ENCODE peak calls at places on chromosomes 2 and 18, in six cellular contexts. One of them, this sample, is unnamed.

GRCh38 chr18:46916551-46917107 is 678 bp downstream of the PIAS2 start:
- DNase-seq in H54: peak
- DNase-seq in A549: no peak
- DNase-seq in heart left ventricle: no peak
- DNase-seq in K562: no peak
- DNase-seq in HepG2: peak
- DNase-seq in this sample: no peak

GRCh38 chr2:174512345-174512744 is 25.5 kb upstream of the GPR155 start:
- DNase-seq in heart left ventricle: no peak
- DNase-seq in K562: no peak
- DNase-seq in H54: no peak
- DNase-seq in A549: no peak
- DNase-seq in HepG2: no peak
- DNase-seq in this sample: no peak

GRCh38 chr2:160375802-160376469 is 117.7 kb downstream of the RBMS1 start:
- DNase-seq in HepG2: no peak
- DNase-seq in heart left ventricle: no peak
- DNase-seq in A549: no peak
- DNase-seq in H54: no peak
- DNase-seq in K562: no peak
- DNase-seq in this sample: no peak

GRCh38 chr2:55966431-55967118 is 43.0 kb upstream of the EFEMP1 start:
- DNase-seq in heart left ventricle: peak
- DNase-seq in K562: no peak
- DNase-seq in A549: no peak
- DNase-seq in H54: no peak
- DNase-seq in HepG2: no peak
- DNase-seq in this sample: no peak

GRCh38 chr2:238864207-238865014 is 16.5 kb downstream of the TWIST2 start:
- DNase-seq in HepG2: peak
- DNase-seq in K562: peak
- DNase-seq in heart left ventricle: peak
- DNase-seq in H54: peak
- DNase-seq in A549: peak
- DNase-seq in this sample: no peak

GRCh38 chr2:70132244-70133126 is 45.2 kb downstream of the PCBP1 start:
- DNase-seq in HepG2: peak
- DNase-seq in H54: no peak
- DNase-seq in A549: peak
- DNase-seq in heart left ventricle: peak
- DNase-seq in K562: no peak
- DNase-seq in this sample: peak

GRCh38 chr18:35982404-35983114 is 10.1 kb downstream of the RMP24 start:
- DNase-seq in K562: no peak
- DNase-seq in heart left ventricle: no peak
- DNase-seq in A549: no peak
- DNase-seq in HepG2: no peak
- DNase-seq in H54: no peak
- DNase-seq in this sample: no peak

GRCh38 chr2:42089340-42089925 is 41.6 kb downstream of the PKDCC start:
- DNase-seq in H54: peak
- DNase-seq in heart left ventricle: peak
- DNase-seq in K562: peak
- DNase-seq in A549: peak
- DNase-seq in HepG2: peak
- DNase-seq in this sample: peak

GRCh38 chr2:207231106-207231860 is 65.5 kb upstream of the KLF7 start:
- DNase-seq in H54: no peak
- DNase-seq in K562: no peak
- DNase-seq in A549: no peak
- DNase-seq in heart left ventricle: no peak
- DNase-seq in HepG2: no peak
- DNase-seq in this sample: no peak

GRCh38 chr2:214856116-214856515 is 46.6 kb upstream of the BARD1 start:
- DNase-seq in HepG2: no peak
- DNase-seq in K562: no peak
- DNase-seq in H54: peak
- DNase-seq in A549: no peak
- DNase-seq in heart left ventricle: no peak
- DNase-seq in this sample: no peak

GRCh38 chr2:10407841-10408648 is 40.1 kb downstream of the ODC1 start:
- DNase-seq in heart left ventricle: no peak
- DNase-seq in H54: peak
- DNase-seq in A549: peak
- DNase-seq in K562: peak
- DNase-seq in HepG2: peak
- DNase-seq in this sample: peak

GRCh38 chr2:72077702-72078169 is 69.9 kb downstream of the CYP26B1 start:
- DNase-seq in H54: no peak
- DNase-seq in heart left ventricle: no peak
- DNase-seq in A549: no peak
- DNase-seq in HepG2: peak
- DNase-seq in K562: no peak
- DNase-seq in this sample: no peak

GRCh38 chr18:65788373-65788772 is 37.6 kb downstream of the CDH7 start:
- DNase-seq in HepG2: peak
- DNase-seq in A549: no peak
- DNase-seq in heart left ventricle: no peak
- DNase-seq in H54: no peak
- DNase-seq in K562: no peak
- DNase-seq in this sample: no peak

GRCh38 chr2:191696960-191697359 is 19.0 kb downstream of the NABP1 start:
- DNase-seq in H54: no peak
- DNase-seq in heart left ventricle: no peak
- DNase-seq in K562: no peak
- DNase-seq in A549: no peak
- DNase-seq in HepG2: no peak
- DNase-seq in this sample: no peak
- TF ChIP-seq POLR2A in H54: no peak
- TF ChIP-seq POLR2A in heart left ventricle: no peak
- TF ChIP-seq POLR2A in K562: no peak
- TF ChIP-seq POLR2A in A549: no peak
- TF ChIP-seq POLR2A in HepG2: no peak
- TF ChIP-seq POLR2A in this sample: no peak

DNA sequence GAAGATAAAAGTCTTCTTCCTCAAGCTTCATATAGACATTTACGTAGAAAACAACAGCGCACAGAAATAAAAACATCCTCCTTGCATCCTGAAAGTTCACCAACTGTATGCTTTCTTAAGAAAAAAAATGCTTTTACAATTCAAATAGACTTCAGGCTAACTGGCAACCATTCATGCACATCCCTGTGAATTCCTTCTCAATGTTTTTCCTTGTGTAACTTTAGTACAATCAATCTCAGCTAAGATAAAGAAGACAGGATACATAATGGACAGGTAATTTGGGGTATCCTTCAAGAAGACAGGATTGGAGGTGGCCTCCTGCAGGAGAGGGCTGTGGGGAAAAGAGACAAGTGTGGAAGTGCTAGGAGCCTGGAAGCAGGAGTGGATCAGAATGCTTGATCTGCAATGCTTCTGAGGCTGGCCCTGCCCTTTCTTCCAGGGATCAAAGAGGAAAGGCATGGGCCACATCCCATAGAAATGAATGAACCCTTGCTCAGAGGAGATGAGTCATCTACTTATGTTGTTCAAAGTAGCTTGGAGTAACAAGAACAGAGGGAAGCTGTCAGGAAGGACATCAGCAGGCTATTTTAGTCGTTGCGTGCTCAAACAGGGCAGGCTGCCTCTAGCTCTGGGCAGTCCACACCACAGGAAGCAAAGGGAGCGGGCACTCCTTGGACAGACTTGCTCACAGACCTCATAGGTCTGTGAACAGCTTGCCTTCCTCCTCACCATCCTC is 126.6 kb downstream of the TMEM131 start:
- DNase-seq in heart left ventricle: peak
- DNase-seq in A549: peak
- DNase-seq in K562: no peak
- DNase-seq in H54: peak
- DNase-seq in HepG2: peak
- DNase-seq in this sample: no peak
- TF ChIP-seq POLR2A in heart left ventricle: peak
- TF ChIP-seq POLR2A in A549: no peak
- TF ChIP-seq POLR2A in K562: no peak
- TF ChIP-seq POLR2A in H54: peak
- TF ChIP-seq POLR2A in HepG2: peak
- TF ChIP-seq POLR2A in this sample: no peak

GRCh38 chr18:12947355-12948054 is at the start of gene SEH1L:
- DNase-seq in K562: peak
- DNase-seq in heart left ventricle: peak
- DNase-seq in HepG2: peak
- DNase-seq in A549: peak
- DNase-seq in H54: peak
- DNase-seq in this sample: peak
- TF ChIP-seq POLR2A in K562: peak
- TF ChIP-seq POLR2A in heart left ventricle: no peak
- TF ChIP-seq POLR2A in HepG2: no peak
- TF ChIP-seq POLR2A in A549: peak
- TF ChIP-seq POLR2A in H54: peak
- TF ChIP-seq POLR2A in this sample: peak

DNA sequence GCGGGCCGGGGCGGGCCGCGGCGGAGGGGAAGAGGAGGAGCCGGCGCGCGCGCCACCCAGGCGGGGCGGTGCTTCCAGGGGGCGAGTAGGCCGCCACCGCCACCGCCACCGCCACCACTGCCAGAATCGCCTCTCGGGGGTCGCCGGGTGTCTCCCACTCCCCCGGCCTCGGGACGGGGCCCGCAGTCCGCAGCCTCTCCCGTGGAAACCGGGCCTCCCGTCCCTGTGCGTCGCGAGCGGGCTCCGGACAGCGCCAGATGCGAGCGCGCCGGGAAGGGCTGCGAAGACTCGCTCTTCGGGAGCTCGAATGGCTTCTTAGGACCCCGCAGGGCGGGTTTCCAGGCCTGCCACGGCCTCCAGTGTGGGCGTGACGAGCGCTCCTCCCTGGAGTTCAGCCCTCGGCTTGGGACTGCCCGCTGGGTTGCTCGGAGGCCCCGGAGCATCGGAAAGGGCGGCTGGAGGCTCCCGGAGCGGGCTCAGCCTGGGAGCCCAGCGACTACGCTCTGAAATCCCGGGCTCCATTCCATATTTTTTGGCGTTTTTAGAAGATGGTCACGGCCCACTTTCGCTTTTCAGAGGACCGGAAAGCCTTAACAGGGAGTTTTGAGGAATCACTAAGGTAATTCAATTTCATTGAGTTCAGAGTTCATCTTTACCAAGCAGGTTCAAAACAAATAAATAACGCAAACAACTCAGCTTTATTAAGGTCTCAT is 391 bp upstream of the KDSR start:
- DNase-seq in heart left ventricle: peak
- DNase-seq in H54: peak
- DNase-seq in K562: peak
- DNase-seq in A549: peak
- DNase-seq in HepG2: peak
- DNase-seq in this sample: peak
- TF ChIP-seq POLR2A in heart left ventricle: peak
- TF ChIP-seq POLR2A in H54: peak
- TF ChIP-seq POLR2A in K562: peak
- TF ChIP-seq POLR2A in A549: peak
- TF ChIP-seq POLR2A in HepG2: peak
- TF ChIP-seq POLR2A in this sample: peak